ENCODE peak calls at places on chromosomes 6 and 20, in four cellular contexts. M is K562, C is H1, J is HepG2. F is an unnamed sample.

GRCh38 chr6:132395015-132395597 is 6.2 kb downstream of the MOXD1 start:
- DNase-seq in C (no peak), M (no peak), J (no peak), F (no peak)

GRCh38 chr6:110513001-110513400 is 36.6 kb upstream of the SLC22A16 start:
- DNase-seq in C (no peak), M (no peak), J (no peak), F (no peak)

GRCh38 chr6:134678436-134678889 is 271.4 kb downstream of the ALDH8A1 start:
- DNase-seq in M (peak; percentile 16), C (no peak), J (no peak), F (no peak)

GRCh38 chr20:20743511-20744169 is 31.2 kb upstream of the RALGAPA2 start:
- DNase-seq in J (peak; percentile 57), C (peak; percentile 56), M (no peak), F (no peak)

GRCh38 chr20:10065154-10065833 is 30.5 kb downstream of the ANKEF1 start:
- DNase-seq in C (no peak), J (no peak), M (peak; percentile 13), F (no peak)

GRCh38 chr20:58019027-58019849 is 209.2 kb downstream of the ANKRD60 start:
- DNase-seq in M (no peak), C (no peak), J (no peak), F (no peak)

GRCh38 chr6:42137192-42137753 is 5.1 kb downstream of the C6orf132 start:
- DNase-seq in C (peak; percentile 65), J (peak; percentile 92), M (no peak), F (no peak)

GRCh38 chr6:34195726-34196115 is 41.0 kb upstream of the HMGA1 start:
- DNase-seq in C (no peak), J (no peak), M (no peak), F (no peak)

GRCh38 chr20:44723391-44723790 is 8.2 kb downstream of the CCN5 start:
- DNase-seq in M (no peak), C (no peak), J (no peak), F (no peak)

GRCh38 chr6:27280064-27280539 is 32.0 kb downstream of the POM121L2 start:
- DNase-seq in C (peak; percentile 82), J (peak; percentile 65), M (peak; percentile 90), F (peak; percentile 45)

GRCh38 chr6:158707826-158708225 is 58.0 kb downstream of the SYTL3 start:
- DNase-seq in C (no peak), J (no peak), M (no peak), F (no peak)

GRCh38 chr20:20712004-20712473 is 405 bp downstream of the RALGAPA2 start:
- DNase-seq in M (no peak), J (peak; percentile 37), C (no peak), F (no peak)

GRCh38 chr20:32626859-32627636 is 41.9 kb upstream of the NOL4L start:
- DNase-seq in C (no peak), M (no peak), J (no peak), F (no peak)

GRCh38 chr6:6230286-6230685 is 90.2 kb downstream of the F13A1 start:
- DNase-seq in C (no peak), J (peak; percentile 16), M (peak; percentile 19), F (no peak)

GRCh38 chr6:12311106-12311505 is 20.9 kb downstream of the EDN1 start:
- DNase-seq in C (peak; percentile 27), J (no peak), M (no peak), F (no peak)

GRCh38 chr6:110282412-110282811 is 75.7 kb downstream of the METTL24 start:
- DNase-seq in J (no peak), M (no peak), C (no peak), F (no peak)

GRCh38 chr6:17169291-17169690 is 67.4 kb downstream of the STMND1 start:
- DNase-seq in C (no peak), M (no peak), J (no peak), F (no peak)

GRCh38 chr6:159989882-159990480 is 21.1 kb downstream of the IGF2R start:
- DNase-seq in J (no peak), C (no peak), M (peak; percentile 75), F (no peak)

GRCh38 chr6:140572129-140572528 is 1197.7 kb upstream of the CITED2 start:
- DNase-seq in J (no peak), M (no peak), C (no peak), F (no peak)

GRCh38 chr6:115838763-115839401 is 221.8 kb downstream of the FRK start:
- DNase-seq in C (peak; percentile 57), M (peak; percentile 40), J (peak; percentile 50), F (peak; percentile 55)

GRCh38 chr6:89475634-89476033 is 42.7 kb downstream of the ANKRD6 start:
- DNase-seq in J (peak; percentile 7), M (no peak), C (no peak), F (no peak)

GRCh38 chr6:95846652-95847051 is 169.1 kb upstream of the FUT9 start:
- DNase-seq in J (no peak), M (no peak), C (no peak), F (no peak)

GRCh38 chr20:58407201-58407873 is 18.3 kb downstream of the VAPB start:
- DNase-seq in M (no peak), J (no peak), C (no peak), F (no peak)

GRCh38 chr6:156582509-156582992 is 194.6 kb upstream of the ARID1B start:
- DNase-seq in C (no peak), J (no peak), M (no peak), F (no peak)

GRCh38 chr6:34143196-34143883 is 2.5 kb downstream of the GRM4 start:
- DNase-seq in J (no peak), C (no peak), M (no peak), F (no peak)

GRCh38 chr6:1654095-1654494 is 44.4 kb downstream of the FOXC1 start:
- DNase-seq in C (no peak), J (no peak), M (no peak), F (no peak)

GRCh38 chr6:104710543-104711335 is 149.0 kb downstream of the HACE1 start:
- DNase-seq in M (no peak), C (no peak), J (no peak), F (no peak)

GRCh38 chr20:25011831-25012241 is 19.3 kb upstream of the APMAP start:
- DNase-seq in M (no peak), C (no peak), J (no peak), F (no peak)

GRCh38 chr6:81589465-81590313 is 162.8 kb downstream of the TENT5A start:
- DNase-seq in M (no peak), J (peak; percentile 3), C (no peak), F (no peak)

GRCh38 chr6:140812636-140813035 is 1320.1 kb upstream of the GJE1 start:
- DNase-seq in M (no peak), J (no peak), C (no peak), F (no peak)

GRCh38 chr6:132715204-132715603 is 1.3 kb upstream of the VNN1 start:
- DNase-seq in C (peak; percentile 54), M (peak; percentile 43), J (peak; percentile 65), F (peak; percentile 49)

GRCh38 chr20:17210983-17211382 is 15.9 kb upstream of the PCSK2 start:
- DNase-seq in C (no peak), J (peak; percentile 7), M (no peak), F (no peak)

GRCh38 chr6:5078121-5078695 is 6.9 kb upstream of the PPP1R3G start:
- DNase-seq in C (no peak), J (no peak), M (peak; percentile 45), F (peak; percentile 34)

GRCh38 chr6:131846023-131846663 is 38.3 kb downstream of the ENPP1 start:
- DNase-seq in M (no peak), C (no peak), J (no peak), F (no peak)

GRCh38 chr6:157631388-157631787 is 191.7 kb upstream of the SNX9 start:
- DNase-seq in J (no peak), M (no peak), C (no peak), F (no peak)

GRCh38 chr6:167572106-167572505 is 247.2 kb downstream of the TTLL2 start:
- DNase-seq in M (no peak), J (no peak), C (no peak), F (no peak)

GRCh38 chr6:81023007-81023582 is 729.4 kb downstream of the TENT5A start:
- DNase-seq in M (peak; percentile 0), J (no peak), C (no peak), F (peak; percentile 34)

GRCh38 chr20:63194007-63194820 is 21.7 kb downstream of the YTHDF1 start:
- DNase-seq in J (no peak), C (no peak), M (no peak), F (no peak)

GRCh38 chr20:63198606-63199005 is 17.3 kb downstream of the YTHDF1 start:
- DNase-seq in C (no peak), J (no peak), M (no peak), F (no peak)

GRCh38 chr20:63202021-63202420 is 13.9 kb downstream of the YTHDF1 start:
- DNase-seq in M (no peak), C (no peak), J (no peak), F (no peak)

GRCh38 chr20:63192721-63193120 is 23.2 kb downstream of the YTHDF1 start:
- DNase-seq in C (no peak), J (no peak), M (no peak), F (no peak)

DNA sequence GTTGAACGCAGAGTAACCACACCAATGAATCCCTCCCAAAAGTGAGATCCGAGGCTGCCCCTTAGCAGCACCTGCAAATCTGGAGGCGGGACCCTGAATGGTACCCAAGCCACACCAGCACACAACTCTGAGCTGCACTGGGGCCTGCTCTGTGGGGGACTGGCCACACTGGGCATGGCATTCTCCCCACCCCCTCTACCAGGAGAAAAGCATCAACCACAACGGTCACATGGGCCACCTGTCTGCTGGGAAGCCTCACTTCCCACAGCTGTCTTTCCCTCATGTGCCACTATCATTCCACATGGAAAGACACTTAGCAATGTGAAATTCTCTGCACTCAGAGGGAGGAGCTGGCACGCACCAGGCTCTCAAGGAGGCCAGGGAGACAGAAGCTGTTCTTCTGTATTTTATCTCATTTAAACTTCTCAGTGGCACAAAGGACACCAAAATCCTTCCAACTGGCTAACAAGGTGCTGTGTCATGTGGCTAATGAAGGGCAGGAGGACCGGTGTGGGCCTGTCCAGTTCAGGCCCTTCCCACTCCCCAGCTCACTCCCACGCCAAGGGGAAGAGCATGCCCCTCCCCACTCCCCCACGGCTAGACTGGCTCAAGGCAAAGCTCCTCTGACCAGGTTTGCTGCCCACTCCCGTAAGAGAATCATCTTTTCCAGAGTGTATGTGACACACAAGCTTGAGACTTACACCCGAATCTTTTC is 19.0 kb downstream of the YTHDF1 start:
- DNase-seq in J (no peak), M (peak; percentile 50), C (no peak), F (no peak)
- TF ChIP-seq FOSL1 in J (no peak), M (no peak), C (no peak), F (no peak)

GRCh38 chr6:100230976-100231316 is 233.8 kb downstream of the SIM1 start:
- DNase-seq in C (no peak), M (no peak), J (no peak), F (no peak)
- TF ChIP-seq FOSL1 in C (no peak), M (no peak), J (no peak), F (no peak)

GRCh38 chr6:107793193-107793592 is 30.9 kb downstream of the SCML4 start:
- DNase-seq in J (no peak), C (peak; percentile 8), M (no peak), F (no peak)
- TF ChIP-seq FOSL1 in J (no peak), C (no peak), M (no peak), F (no peak)

GRCh38 chr6:43246301-43247114 is 3.2 kb downstream of the TTBK1 start:
- DNase-seq in M (peak; percentile 60), C (peak; percentile 93), J (peak; percentile 55), F (peak; percentile 10)
- TF ChIP-seq FOSL1 in M (no peak), C (no peak), J (no peak), F (no peak)

F was measured in HCT116.